ENCODE peak calls at places on chromosomes 3 and 15, in eight cellular contexts. B, Q, T, S, L, W, G and O are unnamed samples.

GRCh38 chr15:46059921-46060565 is 425.2 kb downstream of the SQOR start:
- DNase-seq in B (no peak), Q (no peak), T (no peak), G (no peak), L (no peak), S (no peak), W (no peak), O (no peak)

GRCh38 chr3:24264748-24265158 is 229.9 kb downstream of the THRB start:
- DNase-seq in S (peak), B (no peak), G (no peak), W (peak), T (peak), L (no peak), Q (peak), O (no peak)

GRCh38 chr3:148021400-148021799 is 612.2 kb downstream of the ZIC1 start:
- DNase-seq in B (no peak), S (no peak), G (no peak), Q (no peak), L (no peak), T (no peak), W (no peak), O (no peak)

GRCh38 chr3:138038725-138039462 is 28.9 kb downstream of the CLDN18 start:
- DNase-seq in Q (no peak), L (no peak), G (no peak), S (no peak), T (no peak), W (no peak), B (no peak), O (no peak)

GRCh38 chr3:198021320-198021719 is 61.3 kb downstream of the LMLN start:
- DNase-seq in S (no peak), T (no peak), L (no peak), G (no peak), W (no peak), Q (no peak), B (no peak), O (no peak)

GRCh38 chr3:54067060-54067459 is 55.3 kb upstream of the CACNA2D3 start:
- DNase-seq in L (no peak), T (no peak), Q (no peak), B (no peak), S (peak), W (no peak), G (no peak), O (no peak)

GRCh38 chr15:90585863-90586262 is 56.1 kb downstream of the CRTC3 start:
- DNase-seq in L (no peak), S (no peak), B (no peak), Q (no peak), W (peak), G (no peak), T (no peak), O (no peak)

GRCh38 chr3:24591661-24592555 is 97.3 kb upstream of the THRB start:
- DNase-seq in W (peak), S (peak), L (no peak), Q (no peak), T (no peak), G (no peak), B (no peak), O (no peak)

GRCh38 chr3:36911990-36912804 is 32.7 kb downstream of the TRANK1 start:
- DNase-seq in G (no peak), W (peak), L (no peak), T (no peak), B (no peak), Q (peak), S (peak), O (no peak)

GRCh38 chr3:14946749-14947104 is 656 bp upstream of the NR2C2 start:
- DNase-seq in W (peak), L (no peak), B (no peak), S (no peak), Q (no peak), T (no peak), G (no peak), O (no peak)

GRCh38 chr3:32577621-32578556 is 7.2 kb upstream of the DYNC1LI1 start:
- DNase-seq in G (no peak), B (no peak), T (no peak), L (no peak), W (peak), S (no peak), Q (peak), O (no peak)

GRCh38 chr3:127419140-127419539 is 131.3 kb upstream of the PRR20G start:
- DNase-seq in G (no peak), Q (no peak), B (no peak), S (no peak), T (peak), W (no peak), L (no peak), O (no peak)